ENCODE peak calls at places on chromosomes 3 and 15, in six cellular contexts. J, T, V, I, P and E are unnamed samples.

GRCh38 chr15:96268421-96269204 is 61.9 kb upstream of the NR2F2 start:
- DNase-seq in J (no peak), T (no peak), V (no peak), I (no peak), P (no peak), E (no peak)

GRCh38 chr3:151983538-151983937 is 110.1 kb downstream of the SUCNR1 start:
- DNase-seq in J (no peak), T (no peak), V (no peak), I (no peak), P (no peak), E (no peak)

GRCh38 chr3:95971573-95971972 is 842.8 kb upstream of the EPHA6 start:
- DNase-seq in J (no peak), T (no peak), V (no peak), I (no peak), P (no peak), E (no peak)

GRCh38 chr3:126081618-126082333 is 2.1 kb downstream of the SLC41A3 start:
- DNase-seq in J (peak; percentile 90), T (no peak), V (no peak), I (no peak), P (no peak), E (no peak)

GRCh38 chr15:62624541-62625399 is 417.8 kb upstream of the TPM1 start:
- DNase-seq in J (peak; percentile 37), T (no peak), V (peak; percentile 17), I (no peak), P (peak; percentile 27), E (peak; percentile 49)

GRCh38 chr3:2714856-2715255 is 395.3 kb downstream of the IL5RA start:
- DNase-seq in J (no peak), T (no peak), V (no peak), I (no peak), P (no peak), E (no peak)

GRCh38 chr3:13800064-13800463 is 79.8 kb downstream of the WNT7A start:
- DNase-seq in J (no peak), T (no peak), V (no peak), I (no peak), P (no peak), E (no peak)

GRCh38 chr15:58908550-58909309 is 24.7 kb downstream of the SLTM start:
- DNase-seq in J (no peak), T (no peak), V (no peak), I (no peak), P (no peak), E (no peak)

GRCh38 chr3:132228923-132229322 is 88.3 kb upstream of the ACP3 start:
- DNase-seq in J (no peak), T (no peak), V (no peak), I (no peak), P (no peak), E (no peak)

GRCh38 chr3:129620828-129621605 is 14.5 kb upstream of the PLXND1 start:
- DNase-seq in J (no peak), T (no peak), V (no peak), I (no peak), P (no peak), E (no peak)

GRCh38 chr3:173660645-173661299 is 263.2 kb downstream of the NLGN1 start:
- DNase-seq in J (no peak), T (no peak), V (no peak), I (peak; percentile 24), P (no peak), E (no peak)

GRCh38 chr3:31903686-31904431 is 77.2 kb downstream of the OSBPL10 start:
- DNase-seq in J (no peak), T (no peak), V (no peak), I (no peak), P (no peak), E (no peak)

GRCh38 chr15:30923429-30923828 is 19.7 kb downstream of the FAN1 start:
- DNase-seq in J (no peak), T (no peak), V (no peak), I (no peak), P (no peak), E (no peak)

GRCh38 chr15:61831505-61831921 is 228.7 kb downstream of the VPS13C start:
- DNase-seq in J (no peak), T (no peak), V (no peak), I (no peak), P (no peak), E (no peak)

GRCh38 chr15:91308209-91308608 is 208.2 kb downstream of the SV2B start:
- DNase-seq in J (no peak), T (no peak), V (no peak), I (no peak), P (no peak), E (no peak)

GRCh38 chr3:29454326-29454725 is 173.5 kb downstream of the RBMS3 start:
- DNase-seq in J (no peak), T (no peak), V (no peak), I (no peak), P (no peak), E (no peak)

GRCh38 chr15:70243686-70244540 is 146.2 kb upstream of the TLE3 start:
- DNase-seq in J (peak; percentile 13), T (no peak), V (no peak), I (no peak), P (no peak), E (no peak)

GRCh38 chr3:87227835-87228144 is 681 bp downstream of the CHMP2B start:
- DNase-seq in J (no peak), T (no peak), V (no peak), I (no peak), P (no peak), E (no peak)

GRCh38 chr3:53812434-53812833 is 33.8 kb downstream of the CHDH start:
- DNase-seq in J (no peak), T (no peak), V (no peak), I (no peak), P (no peak), E (no peak)
- TF ChIP-seq CTCF in J (no peak), T (no peak), V (no peak), I (no peak), P (peak; percentile 17), E (no peak)

DNA sequence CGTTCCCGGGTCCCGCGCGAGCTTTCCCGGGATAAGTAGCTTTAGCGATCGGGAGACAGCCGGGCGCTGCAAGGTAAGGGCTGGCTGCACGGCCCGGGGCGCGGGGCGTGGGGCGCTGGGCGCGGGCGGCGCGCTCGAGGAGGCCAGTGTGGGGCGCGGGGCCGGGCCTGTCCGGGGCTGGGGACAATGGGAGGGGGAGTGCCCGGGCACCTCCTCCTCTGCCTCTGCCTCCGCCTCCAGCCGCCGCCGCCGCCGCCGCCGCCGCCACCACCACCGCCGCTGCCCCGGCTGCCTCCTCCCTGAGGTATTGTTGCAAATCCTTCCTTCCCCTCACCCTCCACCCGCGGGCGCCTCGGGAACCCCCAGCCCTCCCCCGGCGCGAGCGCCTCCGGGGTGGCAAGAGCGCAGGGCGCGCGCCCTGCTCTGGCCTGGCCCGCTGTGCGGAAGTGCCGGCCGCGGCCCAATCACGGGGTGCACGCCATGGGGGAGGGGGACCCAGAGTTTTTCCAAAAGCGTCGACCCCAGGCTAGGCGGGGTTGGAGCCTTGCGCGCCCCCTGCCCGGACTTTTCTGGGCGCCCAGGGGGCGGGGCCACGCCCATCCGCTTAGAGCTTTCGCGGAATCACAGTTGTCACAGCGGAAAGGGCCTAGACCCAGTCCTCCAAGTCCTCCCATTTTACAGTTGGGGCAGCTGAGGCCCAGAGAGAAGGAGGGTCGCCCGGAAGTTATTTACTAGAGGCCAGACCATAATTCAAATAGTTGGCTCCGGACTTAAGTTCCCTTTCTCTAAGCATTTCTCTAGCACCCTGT is at the start of gene LPP:
- DNase-seq in J (peak; percentile 86), T (peak; percentile 85), V (peak; percentile 59), I (peak; percentile 45), P (no peak), E (peak; percentile 75)
- TF ChIP-seq POLR2A in J (no peak), T (peak; percentile 68), V (no peak), I (peak; percentile 15), P (no peak), E (peak; percentile 70)

DNA sequence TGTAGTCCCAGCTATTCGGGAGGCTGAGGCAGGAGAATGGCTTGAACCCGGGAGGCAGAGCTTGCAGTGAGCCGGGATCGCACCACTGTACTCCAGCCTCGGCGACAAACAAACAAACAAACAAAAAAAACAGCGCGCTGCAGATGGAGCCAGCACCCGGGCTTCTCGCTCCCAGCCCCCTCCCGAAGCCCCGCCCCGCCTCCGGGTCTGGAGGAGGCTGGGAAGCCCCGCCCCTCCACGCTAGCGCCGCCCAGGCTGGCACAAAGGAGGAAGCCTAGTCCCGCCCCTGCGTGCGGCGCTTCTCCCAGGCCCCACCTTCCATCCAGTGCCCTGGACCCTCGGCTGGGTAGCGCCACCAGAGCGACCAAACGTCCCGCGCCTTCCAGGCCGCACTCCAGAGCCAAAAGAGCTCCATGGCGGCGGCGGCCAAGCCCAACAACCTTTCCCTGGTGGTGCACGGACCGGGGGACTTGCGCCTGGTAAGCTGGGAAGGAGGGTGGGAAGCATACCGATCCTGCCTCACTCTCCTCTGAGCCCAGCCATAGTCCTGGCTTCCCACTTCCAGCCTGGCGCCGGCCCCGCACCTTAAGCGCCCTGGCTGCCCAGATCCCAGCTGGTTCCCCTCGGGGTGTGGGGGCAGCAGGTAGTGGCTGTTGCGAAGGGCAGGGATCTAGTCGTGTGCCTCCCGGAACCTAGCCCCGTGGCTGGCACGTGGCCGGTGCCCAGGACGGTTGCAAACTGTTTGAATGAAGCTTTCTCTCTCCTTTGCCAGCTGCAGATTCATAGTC is at the start of gene SORD:
- DNase-seq in J (peak; percentile 92), T (peak; percentile 96), V (peak; percentile 87), I (peak; percentile 90), P (no peak), E (peak; percentile 86)
- TF ChIP-seq CTCF in J (no peak), T (no peak), V (no peak), I (no peak), P (no peak), E (no peak)

DNA sequence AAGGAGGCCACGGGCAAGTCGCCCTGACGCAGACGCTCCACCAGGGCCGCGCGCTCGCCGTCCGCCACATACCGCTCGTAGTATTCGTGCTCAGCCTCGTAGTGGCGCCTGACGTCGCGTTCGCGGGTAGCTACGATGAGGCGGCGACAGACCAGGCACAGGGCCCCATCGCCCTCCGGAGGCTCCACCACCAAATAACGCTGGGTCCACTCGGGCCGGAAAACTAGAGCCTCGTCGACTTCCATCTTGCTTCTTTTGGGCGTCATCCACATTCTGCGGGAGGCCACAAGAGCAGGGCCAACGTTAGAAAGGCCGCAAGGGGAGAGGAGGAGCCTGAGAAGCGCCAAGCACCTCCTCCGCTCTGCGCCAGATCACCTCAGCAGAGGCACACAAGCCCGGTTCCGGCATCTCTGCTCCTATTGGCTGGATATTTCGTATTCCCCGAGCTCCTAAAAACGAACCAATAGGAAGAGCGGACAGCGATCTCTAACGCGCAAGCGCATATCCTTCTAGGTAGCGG is at the start of gene EPM2AIP1:
- DNase-seq in J (no peak), T (no peak), V (no peak), I (no peak), P (no peak), E (no peak)
- TF ChIP-seq POLR2A in J (peak; percentile 92), T (peak; percentile 93), V (peak; percentile 95), I (peak; percentile 69), P (peak; percentile 92), E (peak; percentile 92)

DNA sequence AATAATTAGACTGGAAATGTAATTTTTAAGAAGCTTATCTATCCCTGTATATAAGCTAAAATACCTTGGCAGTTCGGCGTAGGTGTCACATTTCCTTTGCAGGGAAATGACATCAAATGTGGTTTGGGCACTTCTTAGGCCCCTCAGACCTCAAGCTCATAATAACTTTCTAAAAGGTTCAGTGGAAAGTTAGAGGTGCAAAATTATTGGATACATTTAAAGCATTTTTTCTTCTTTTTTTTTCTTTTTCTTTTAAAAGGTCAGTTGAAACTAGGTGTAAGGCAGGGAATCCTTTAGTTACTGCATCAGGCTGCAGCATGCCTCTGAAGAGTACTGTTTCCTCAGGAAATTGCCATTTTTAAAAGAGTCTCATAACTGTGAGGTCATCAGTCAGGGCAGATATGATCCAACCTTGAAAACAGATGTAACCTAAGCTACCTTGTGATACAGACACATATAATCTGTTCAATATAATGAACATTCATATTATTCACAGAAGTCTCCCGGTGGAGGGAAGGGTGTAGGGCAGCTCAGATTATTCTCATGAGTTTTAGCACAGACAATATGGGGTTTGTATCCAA is 4.8 kb downstream of the SACM1L start:
- DNase-seq in J (no peak), T (no peak), V (no peak), I (no peak), P (no peak), E (no peak)
- TF ChIP-seq CTCF in J (no peak), T (no peak), V (no peak), I (no peak), P (no peak), E (no peak)